ENCODE peak calls at places on chromosomes 4 and X, in five cellular contexts. One of them, this sample, is unnamed.

GRCh38 chr4:11182031-11182430 is 246.7 kb downstream of the HS3ST1 start:
- DNase-seq in psoas muscle: no peak
- DNase-seq in AG04450: no peak
- DNase-seq in tibial artery: no peak
- DNase-seq in suprapubic skin: no peak
- DNase-seq in this sample: no peak

GRCh38 chrX:2690856-2691542 is at the start of gene CD99:
- DNase-seq in tibial artery: peak
- DNase-seq in AG04450: peak
- DNase-seq in psoas muscle: peak
- DNase-seq in suprapubic skin: peak
- DNase-seq in this sample: peak

GRCh38 chr4:103443324-103443723 is 245.2 kb upstream of the CENPE start:
- DNase-seq in suprapubic skin: no peak
- DNase-seq in psoas muscle: no peak
- DNase-seq in AG04450: no peak
- DNase-seq in tibial artery: no peak
- DNase-seq in this sample: no peak

GRCh38 chr4:10013722-10014121 is 7.6 kb downstream of the SLC2A9 start:
- DNase-seq in psoas muscle: no peak
- DNase-seq in suprapubic skin: no peak
- DNase-seq in AG04450: no peak
- DNase-seq in tibial artery: no peak
- DNase-seq in this sample: no peak

GRCh38 chrX:110852180-110852579 is 56.6 kb upstream of the CHRDL1 start:
- DNase-seq in psoas muscle: no peak
- DNase-seq in AG04450: no peak
- DNase-seq in tibial artery: no peak
- DNase-seq in suprapubic skin: no peak
- DNase-seq in this sample: no peak

GRCh38 chr4:8854866-8855265 is 16.8 kb downstream of the HMX1 start:
- DNase-seq in tibial artery: no peak
- DNase-seq in suprapubic skin: no peak
- DNase-seq in psoas muscle: no peak
- DNase-seq in AG04450: no peak
- DNase-seq in this sample: peak

GRCh38 chr4:166535865-166536264 is 662.8 kb downstream of the TLL1 start:
- DNase-seq in AG04450: no peak
- DNase-seq in tibial artery: no peak
- DNase-seq in suprapubic skin: no peak
- DNase-seq in psoas muscle: no peak
- DNase-seq in this sample: no peak

GRCh38 chr4:21512351-21512750 is 436.2 kb downstream of the KCNIP4 start:
- DNase-seq in psoas muscle: no peak
- DNase-seq in AG04450: no peak
- DNase-seq in suprapubic skin: no peak
- DNase-seq in tibial artery: no peak
- DNase-seq in this sample: no peak

GRCh38 chr4:88747351-88747750 is 49.7 kb upstream of the NAP1L5 start:
- DNase-seq in psoas muscle: no peak
- DNase-seq in tibial artery: no peak
- DNase-seq in AG04450: no peak
- DNase-seq in suprapubic skin: no peak
- DNase-seq in this sample: no peak

GRCh38 chrX:16479206-16479869 is 170.6 kb upstream of the S100G start:
- DNase-seq in tibial artery: no peak
- DNase-seq in suprapubic skin: no peak
- DNase-seq in AG04450: no peak
- DNase-seq in psoas muscle: no peak
- DNase-seq in this sample: no peak

GRCh38 chrX:150361070-150361776 is 1.9 kb upstream of the MAMLD1 start:
- DNase-seq in tibial artery: no peak
- DNase-seq in AG04450: no peak
- DNase-seq in psoas muscle: no peak
- DNase-seq in suprapubic skin: no peak
- DNase-seq in this sample: no peak

GRCh38 chr4:85180533-85180932 is 214.0 kb upstream of the WDFY3 start:
- DNase-seq in suprapubic skin: no peak
- DNase-seq in tibial artery: no peak
- DNase-seq in AG04450: no peak
- DNase-seq in psoas muscle: no peak
- DNase-seq in this sample: no peak

GRCh38 chr4:8726344-8726851 is 133.8 kb downstream of the CPZ start:
- DNase-seq in tibial artery: peak
- DNase-seq in AG04450: no peak
- DNase-seq in suprapubic skin: peak
- DNase-seq in psoas muscle: no peak
- DNase-seq in this sample: peak

GRCh38 chrX:118496763-118497079 is 1.1 kb downstream of the DOCK11 start:
- DNase-seq in tibial artery: no peak
- DNase-seq in suprapubic skin: no peak
- DNase-seq in psoas muscle: no peak
- DNase-seq in AG04450: no peak
- DNase-seq in this sample: no peak

GRCh38 chrX:118495958-118496762 is 545 bp downstream of the DOCK11 start:
- DNase-seq in tibial artery: peak
- DNase-seq in suprapubic skin: no peak
- DNase-seq in AG04450: no peak
- DNase-seq in psoas muscle: peak
- DNase-seq in this sample: peak

GRCh38 chrX:118498351-118498750 is 2.7 kb downstream of the DOCK11 start:
- DNase-seq in psoas muscle: no peak
- DNase-seq in suprapubic skin: no peak
- DNase-seq in tibial artery: no peak
- DNase-seq in AG04450: no peak
- DNase-seq in this sample: no peak

GRCh38 chrX:118498755-118499154 is 3.1 kb downstream of the DOCK11 start:
- DNase-seq in suprapubic skin: no peak
- DNase-seq in tibial artery: no peak
- DNase-seq in AG04450: no peak
- DNase-seq in psoas muscle: no peak
- DNase-seq in this sample: no peak

GRCh38 chrX:118497180-118497814 is 1.7 kb downstream of the DOCK11 start:
- DNase-seq in AG04450: no peak
- DNase-seq in tibial artery: no peak
- DNase-seq in psoas muscle: no peak
- DNase-seq in suprapubic skin: no peak
- DNase-seq in this sample: no peak
- H3K27ac ChIP-seq in AG04450: no peak
- H3K27ac ChIP-seq in tibial artery: peak
- H3K27ac ChIP-seq in psoas muscle: peak
- H3K27ac ChIP-seq in suprapubic skin: peak
- H3K27ac ChIP-seq in this sample: no peak

DNA sequence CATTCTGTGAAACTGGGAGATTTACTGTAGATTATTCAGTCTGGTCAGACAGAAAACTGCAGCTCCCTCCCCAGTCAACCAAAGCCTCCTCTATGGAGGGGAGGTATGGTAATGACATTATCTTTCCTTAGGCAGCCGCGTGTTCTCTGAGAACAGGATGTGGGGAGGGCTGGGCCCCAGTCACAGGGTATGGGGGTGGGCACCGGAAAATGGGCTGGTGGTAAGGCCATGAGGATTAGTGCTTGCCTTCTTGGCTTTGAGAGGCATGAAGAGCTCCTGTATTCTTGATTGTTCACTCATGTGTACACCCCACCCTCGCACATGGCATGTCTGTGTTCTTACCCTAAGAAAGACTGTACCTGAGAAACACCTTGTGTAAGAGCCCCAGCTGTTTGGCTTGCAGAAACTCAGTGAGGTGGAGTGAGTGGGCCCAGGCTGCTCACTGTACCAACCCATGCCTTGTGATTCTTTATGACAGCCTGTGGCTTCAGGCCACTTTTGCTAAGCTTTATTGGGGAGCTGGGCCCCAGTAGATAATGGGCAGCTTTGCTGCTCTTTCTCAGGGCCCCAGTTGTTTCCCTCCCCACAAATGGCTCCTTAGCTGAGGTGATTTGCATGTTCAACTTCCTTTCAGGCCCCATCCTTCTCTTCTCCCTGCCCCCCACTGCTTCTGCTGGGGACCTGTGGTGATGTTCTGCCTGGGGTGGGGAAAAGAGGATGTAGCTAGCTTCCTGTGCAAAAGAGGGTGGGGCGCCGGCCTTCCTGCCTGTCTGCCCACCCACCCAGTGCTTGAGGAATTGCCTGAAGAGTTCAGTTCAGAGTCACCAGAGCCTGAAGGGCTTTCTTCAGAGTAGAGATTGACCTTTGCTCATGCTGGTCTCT is 30.7 kb downstream of the MSN start:
- DNase-seq in psoas muscle: peak
- DNase-seq in AG04450: no peak
- DNase-seq in tibial artery: peak
- DNase-seq in suprapubic skin: no peak
- DNase-seq in this sample: no peak
- H3K27ac ChIP-seq in psoas muscle: peak
- H3K27ac ChIP-seq in AG04450: no peak
- H3K27ac ChIP-seq in tibial artery: peak
- H3K27ac ChIP-seq in suprapubic skin: peak
- H3K27ac ChIP-seq in this sample: peak

GRCh38 chrX:45768666-45769065 is 568.0 kb upstream of the DIPK2B start:
- DNase-seq in AG04450: no peak
- DNase-seq in suprapubic skin: no peak
- DNase-seq in tibial artery: no peak
- DNase-seq in psoas muscle: no peak
- DNase-seq in this sample: no peak
- H3K27ac ChIP-seq in AG04450: no peak
- H3K27ac ChIP-seq in suprapubic skin: peak
- H3K27ac ChIP-seq in tibial artery: peak
- H3K27ac ChIP-seq in psoas muscle: peak
- H3K27ac ChIP-seq in this sample: no peak

DNA sequence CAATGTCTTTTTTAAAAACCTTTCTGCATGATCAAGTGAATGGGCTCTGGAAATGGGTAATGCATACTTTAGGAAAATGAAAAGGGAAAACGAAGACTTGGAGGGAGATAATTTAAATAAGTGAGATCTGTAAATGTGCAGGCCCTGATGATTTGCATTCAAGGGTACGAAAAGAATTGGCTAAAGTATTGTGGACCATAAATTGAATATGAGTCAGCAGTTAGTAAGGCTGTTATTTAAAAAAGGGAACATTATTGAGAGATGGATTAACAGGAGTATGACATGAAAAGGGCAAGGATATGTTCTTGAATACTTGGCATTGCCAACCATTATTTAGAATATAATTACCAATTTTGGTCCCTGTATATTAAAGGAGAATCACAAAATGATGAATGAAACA is 125.5 kb downstream of the GPAT3 start:
- DNase-seq in AG04450: no peak
- DNase-seq in suprapubic skin: no peak
- DNase-seq in tibial artery: no peak
- DNase-seq in psoas muscle: no peak
- DNase-seq in this sample: no peak
- H3K27ac ChIP-seq in AG04450: no peak
- H3K27ac ChIP-seq in suprapubic skin: no peak
- H3K27ac ChIP-seq in tibial artery: no peak
- H3K27ac ChIP-seq in psoas muscle: no peak
- H3K27ac ChIP-seq in this sample: no peak